ENCODE peak calls at places on chromosome 2, in five cellular contexts. One of them, this sample, is unnamed.

GRCh38 chr2:234020332-234020731 is 30.2 kb upstream of the SPP2 start:
- DNase-seq in HCT116: no peak
- DNase-seq in GM10248: no peak
- DNase-seq in colonic mucosa: no peak
- DNase-seq in neural crest cell: no peak
- DNase-seq in this sample: no peak

GRCh38 chr2:64420675-64421074 is 33.3 kb upstream of the LGALSL start:
- DNase-seq in HCT116: no peak
- DNase-seq in GM10248: no peak
- DNase-seq in colonic mucosa: no peak
- DNase-seq in neural crest cell: no peak
- DNase-seq in this sample: no peak

GRCh38 chr2:219460424-219460926 is 25.8 kb downstream of the SPEG start:
- DNase-seq in HCT116: no peak
- DNase-seq in GM10248: no peak
- DNase-seq in colonic mucosa: no peak
- DNase-seq in neural crest cell: peak
- DNase-seq in this sample: peak

GRCh38 chr2:85154048-85154753 is 21.0 kb downstream of the TCF7L1 start:
- DNase-seq in HCT116: no peak
- DNase-seq in GM10248: no peak
- DNase-seq in colonic mucosa: no peak
- DNase-seq in neural crest cell: no peak
- DNase-seq in this sample: no peak

GRCh38 chr2:229852565-229852964 is 69.2 kb downstream of the TRIP12 start:
- DNase-seq in HCT116: no peak
- DNase-seq in GM10248: peak
- DNase-seq in colonic mucosa: no peak
- DNase-seq in neural crest cell: no peak
- DNase-seq in this sample: no peak

GRCh38 chr2:240813231-240813921 is 6.6 kb downstream of the KIF1A start:
- DNase-seq in HCT116: no peak
- DNase-seq in GM10248: no peak
- DNase-seq in colonic mucosa: no peak
- DNase-seq in neural crest cell: no peak
- DNase-seq in this sample: peak

GRCh38 chr2:170254293-170254732 is 76.4 kb downstream of the MYO3B start:
- DNase-seq in HCT116: no peak
- DNase-seq in GM10248: no peak
- DNase-seq in colonic mucosa: no peak
- DNase-seq in neural crest cell: no peak
- DNase-seq in this sample: no peak

GRCh38 chr2:24495451-24495850 is 4.4 kb downstream of the NCOA1 start:
- DNase-seq in HCT116: no peak
- DNase-seq in GM10248: no peak
- DNase-seq in colonic mucosa: no peak
- DNase-seq in neural crest cell: no peak
- DNase-seq in this sample: no peak

GRCh38 chr2:164479460-164479859 is 141.8 kb downstream of the GRB14 start:
- DNase-seq in HCT116: peak
- DNase-seq in GM10248: no peak
- DNase-seq in colonic mucosa: no peak
- DNase-seq in neural crest cell: peak
- DNase-seq in this sample: no peak

GRCh38 chr2:1004398-1004797 is 53.7 kb downstream of the SNTG2 start:
- DNase-seq in HCT116: no peak
- DNase-seq in GM10248: no peak
- DNase-seq in colonic mucosa: no peak
- DNase-seq in neural crest cell: no peak
- DNase-seq in this sample: no peak

GRCh38 chr2:232331071-232331470 is 47.5 kb upstream of the ALPP start:
- DNase-seq in HCT116: no peak
- DNase-seq in GM10248: no peak
- DNase-seq in colonic mucosa: no peak
- DNase-seq in neural crest cell: no peak
- DNase-seq in this sample: no peak

GRCh38 chr2:226649871-226650660 is 149.6 kb downstream of the IRS1 start:
- DNase-seq in HCT116: peak
- DNase-seq in GM10248: no peak
- DNase-seq in colonic mucosa: peak
- DNase-seq in neural crest cell: no peak
- DNase-seq in this sample: no peak

GRCh38 chr2:236538242-236538641 is 31.4 kb upstream of the ACKR3 start:
- DNase-seq in HCT116: no peak
- DNase-seq in GM10248: no peak
- DNase-seq in colonic mucosa: no peak
- DNase-seq in neural crest cell: no peak
- DNase-seq in this sample: no peak

GRCh38 chr2:85132392-85132791 is 800 bp upstream of the TCF7L1 start:
- DNase-seq in HCT116: no peak
- DNase-seq in GM10248: no peak
- DNase-seq in colonic mucosa: no peak
- DNase-seq in neural crest cell: no peak
- DNase-seq in this sample: no peak

GRCh38 chr2:216113572-216113971 is 4.4 kb downstream of the XRCC5 start:
- DNase-seq in HCT116: no peak
- DNase-seq in GM10248: peak
- DNase-seq in colonic mucosa: no peak
- DNase-seq in neural crest cell: no peak
- DNase-seq in this sample: no peak

GRCh38 chr2:140734992-140735391 is 1395.8 kb downstream of the LRP1B start:
- DNase-seq in HCT116: no peak
- DNase-seq in GM10248: no peak
- DNase-seq in colonic mucosa: no peak
- DNase-seq in neural crest cell: no peak
- DNase-seq in this sample: no peak

GRCh38 chr2:58535182-58535581 is 294.1 kb upstream of the FANCL start:
- DNase-seq in HCT116: no peak
- DNase-seq in GM10248: no peak
- DNase-seq in colonic mucosa: no peak
- DNase-seq in neural crest cell: no peak
- DNase-seq in this sample: no peak

GRCh38 chr2:202033317-202034248 is at the start of gene FZD7:
- DNase-seq in HCT116: peak
- DNase-seq in GM10248: peak
- DNase-seq in colonic mucosa: peak
- DNase-seq in neural crest cell: peak
- DNase-seq in this sample: peak

GRCh38 chr2:192437653-192438052 is 242.9 kb upstream of the TMEFF2 start:
- DNase-seq in HCT116: no peak
- DNase-seq in GM10248: no peak
- DNase-seq in colonic mucosa: no peak
- DNase-seq in neural crest cell: no peak
- DNase-seq in this sample: no peak

GRCh38 chr2:66813525-66813924 is 378.6 kb downstream of the MEIS1 start:
- DNase-seq in HCT116: no peak
- DNase-seq in GM10248: no peak
- DNase-seq in colonic mucosa: no peak
- DNase-seq in neural crest cell: no peak
- DNase-seq in this sample: no peak

GRCh38 chr2:205292665-205293295 is 389.5 kb upstream of the NRP2 start:
- DNase-seq in HCT116: no peak
- DNase-seq in GM10248: no peak
- DNase-seq in colonic mucosa: no peak
- DNase-seq in neural crest cell: no peak
- DNase-seq in this sample: no peak

GRCh38 chr2:64329848-64330247 is 124.1 kb upstream of the LGALSL start:
- DNase-seq in HCT116: no peak
- DNase-seq in GM10248: no peak
- DNase-seq in colonic mucosa: peak
- DNase-seq in neural crest cell: no peak
- DNase-seq in this sample: peak

GRCh38 chr2:16665746-16666452 is at the start of gene CYRIA:
- DNase-seq in HCT116: no peak
- DNase-seq in GM10248: peak
- DNase-seq in colonic mucosa: peak
- DNase-seq in neural crest cell: peak
- DNase-seq in this sample: no peak

GRCh38 chr2:98936917-98937351 is 909 bp upstream of the CRACDL start:
- DNase-seq in HCT116: no peak
- DNase-seq in GM10248: no peak
- DNase-seq in colonic mucosa: no peak
- DNase-seq in neural crest cell: peak
- DNase-seq in this sample: no peak

GRCh38 chr2:98867539-98868309 is 68.3 kb downstream of the CRACDL start:
- DNase-seq in HCT116: no peak
- DNase-seq in GM10248: no peak
- DNase-seq in colonic mucosa: no peak
- DNase-seq in neural crest cell: no peak
- DNase-seq in this sample: no peak

GRCh38 chr2:124281556-124281955 is 256.5 kb downstream of the CNTNAP5 start:
- DNase-seq in HCT116: no peak
- DNase-seq in GM10248: no peak
- DNase-seq in colonic mucosa: no peak
- DNase-seq in neural crest cell: no peak
- DNase-seq in this sample: no peak

GRCh38 chr2:138035597-138036217 is 71.4 kb downstream of the HNMT start:
- DNase-seq in HCT116: no peak
- DNase-seq in GM10248: no peak
- DNase-seq in colonic mucosa: no peak
- DNase-seq in neural crest cell: no peak
- DNase-seq in this sample: no peak

GRCh38 chr2:121890041-121890440 is 134.6 kb downstream of the TSN start:
- DNase-seq in HCT116: no peak
- DNase-seq in GM10248: no peak
- DNase-seq in colonic mucosa: no peak
- DNase-seq in neural crest cell: no peak
- DNase-seq in this sample: no peak

GRCh38 chr2:29012211-29012681 is 31.1 kb downstream of the TOGARAM2 start:
- DNase-seq in HCT116: no peak
- DNase-seq in GM10248: no peak
- DNase-seq in colonic mucosa: peak
- DNase-seq in neural crest cell: no peak
- DNase-seq in this sample: no peak

GRCh38 chr2:113850687-113851086 is 39.2 kb upstream of the ACTR3 start:
- DNase-seq in HCT116: no peak
- DNase-seq in GM10248: no peak
- DNase-seq in colonic mucosa: no peak
- DNase-seq in neural crest cell: no peak
- DNase-seq in this sample: no peak

GRCh38 chr2:50509852-50510251 is 522.1 kb downstream of the NRXN1 start:
- DNase-seq in HCT116: no peak
- DNase-seq in GM10248: no peak
- DNase-seq in colonic mucosa: no peak
- DNase-seq in neural crest cell: no peak
- DNase-seq in this sample: no peak

GRCh38 chr2:50515638-50516037 is 516.3 kb downstream of the NRXN1 start:
- DNase-seq in HCT116: no peak
- DNase-seq in GM10248: no peak
- DNase-seq in colonic mucosa: no peak
- DNase-seq in neural crest cell: no peak
- DNase-seq in this sample: no peak

GRCh38 chr2:50514881-50515280 is 517.1 kb downstream of the NRXN1 start:
- DNase-seq in HCT116: no peak
- DNase-seq in GM10248: no peak
- DNase-seq in colonic mucosa: no peak
- DNase-seq in neural crest cell: no peak
- DNase-seq in this sample: no peak

GRCh38 chr2:50512397-50512796 is 519.5 kb downstream of the NRXN1 start:
- DNase-seq in HCT116: no peak
- DNase-seq in GM10248: no peak
- DNase-seq in colonic mucosa: no peak
- DNase-seq in neural crest cell: no peak
- DNase-seq in this sample: no peak

DNA sequence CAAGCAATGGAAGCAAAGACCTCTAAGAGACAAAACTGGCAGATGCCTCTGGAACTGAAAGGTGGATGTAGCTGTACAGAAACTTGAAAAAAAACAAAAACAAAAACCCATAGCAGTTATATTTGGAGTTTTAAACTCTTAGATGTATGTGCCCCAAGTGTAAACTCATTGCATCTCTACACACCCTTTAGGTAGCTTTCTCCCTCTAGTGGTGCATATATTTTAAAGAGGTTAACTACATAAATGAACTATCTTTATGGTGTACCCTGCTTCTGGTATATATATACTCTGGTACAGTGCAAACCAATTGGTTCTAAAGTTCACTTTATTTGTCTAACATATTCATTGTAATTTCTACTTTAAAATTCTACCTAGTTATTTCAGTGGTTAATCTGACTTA is 518.2 kb downstream of the NRXN1 start:
- DNase-seq in HCT116: no peak
- DNase-seq in GM10248: no peak
- DNase-seq in colonic mucosa: no peak
- DNase-seq in neural crest cell: no peak
- DNase-seq in this sample: no peak
- TF ChIP-seq CTCF in HCT116: peak
- TF ChIP-seq CTCF in GM10248: no peak
- TF ChIP-seq CTCF in colonic mucosa: no peak
- TF ChIP-seq CTCF in neural crest cell: peak
- TF ChIP-seq CTCF in this sample: no peak

GRCh38 chr2:74440378-74441110 is 1.2 kb downstream of the RTKN start:
- DNase-seq in HCT116: peak
- DNase-seq in GM10248: peak
- DNase-seq in colonic mucosa: peak
- DNase-seq in neural crest cell: peak
- DNase-seq in this sample: peak
- TF ChIP-seq CTCF in HCT116: no peak
- TF ChIP-seq CTCF in GM10248: peak
- TF ChIP-seq CTCF in colonic mucosa: no peak
- TF ChIP-seq CTCF in neural crest cell: peak
- TF ChIP-seq CTCF in this sample: peak

DNA sequence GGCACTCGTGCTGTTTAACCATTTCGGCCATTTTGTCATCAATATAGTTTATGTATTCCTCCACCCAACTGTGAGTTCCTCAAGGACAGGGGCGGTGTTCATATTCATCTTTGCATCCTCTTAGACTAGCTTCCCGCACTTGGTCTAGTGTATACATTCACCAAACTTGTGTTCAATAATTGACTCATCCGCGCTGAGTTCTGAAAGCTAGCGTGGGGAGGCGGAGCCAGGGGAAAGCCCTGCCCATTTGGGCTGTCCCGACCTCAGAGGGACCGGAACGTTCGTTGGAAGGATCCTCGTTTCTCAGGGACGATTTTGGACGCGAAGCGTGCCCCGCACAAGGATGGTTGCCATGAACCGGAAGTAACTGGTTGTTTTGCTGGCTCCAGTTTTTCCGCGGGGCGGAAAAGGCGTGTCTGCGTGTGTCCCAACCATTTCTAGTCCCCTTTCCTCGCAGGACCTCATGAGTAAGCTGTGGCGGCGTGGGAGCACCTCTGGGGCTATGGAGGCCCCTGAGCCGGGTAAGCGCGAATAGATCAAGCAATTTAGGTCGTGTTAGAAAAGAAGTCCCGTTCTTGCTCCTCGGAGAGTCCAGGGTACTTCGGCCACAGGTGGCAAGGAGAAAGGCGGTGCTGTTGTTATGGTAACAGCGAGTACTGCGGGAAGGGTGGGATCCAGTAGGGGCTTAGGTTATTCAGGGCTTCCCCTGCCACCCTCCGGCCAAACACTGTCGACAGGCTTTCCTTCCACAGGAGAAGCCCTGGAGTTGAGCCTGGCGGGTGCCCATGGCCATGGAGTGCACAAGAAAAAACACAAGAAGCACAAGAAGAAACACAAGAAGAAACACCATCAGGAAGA is at the start of gene INO80B:
- DNase-seq in HCT116: peak
- DNase-seq in GM10248: peak
- DNase-seq in colonic mucosa: peak
- DNase-seq in neural crest cell: peak
- DNase-seq in this sample: peak
- TF ChIP-seq CTCF in HCT116: no peak
- TF ChIP-seq CTCF in GM10248: no peak
- TF ChIP-seq CTCF in colonic mucosa: no peak
- TF ChIP-seq CTCF in neural crest cell: peak
- TF ChIP-seq CTCF in this sample: no peak

GRCh38 chr2:105369777-105370690 is 28.8 kb downstream of the FHL2 start:
- DNase-seq in HCT116: peak
- DNase-seq in GM10248: peak
- DNase-seq in colonic mucosa: peak
- DNase-seq in neural crest cell: peak
- DNase-seq in this sample: peak
- TF ChIP-seq CTCF in HCT116: peak
- TF ChIP-seq CTCF in GM10248: peak
- TF ChIP-seq CTCF in colonic mucosa: peak
- TF ChIP-seq CTCF in neural crest cell: peak
- TF ChIP-seq CTCF in this sample: peak